ENCODE peak calls at places on chromosomes 7 and 10, in seven cellular contexts. W is T-helper 22 cell; R is amniotic stem cell; T is fibroblast of pulmonary artery; H is islet precursor cell; M is HL-60; F is CD8-positive, alpha-beta memory T cell. U is an unnamed sample.
A peak's percentile ranks its signal among the peaks of the same experiment; 100 is the strongest.

GRCh38 chr10:182441-183201 is 47.4 kb downstream of the ZMYND11 start:
- DNase-seq in M (no peak), W (no peak), H (no peak), T (peak; percentile 52), R (no peak), F (no peak), U (no peak)

GRCh38 chr10:103111031-103111917 is 81.8 kb downstream of the NT5C2 start:
- DNase-seq in R (no peak), T (peak; percentile 57), W (no peak), F (no peak), H (no peak), M (no peak), U (no peak)

GRCh38 chr7:18607025-18607424 is 111.5 kb downstream of the HDAC9 start:
- DNase-seq in H (no peak), W (no peak), T (peak; percentile 7), M (no peak), R (peak; percentile 20), F (no peak), U (no peak)

GRCh38 chr7:127844707-127845331 is 186.4 kb downstream of the LRRC4 start:
- DNase-seq in H (peak; percentile 69), M (peak; percentile 33), F (no peak), T (peak; percentile 49), R (no peak), W (no peak), U (peak; percentile 25)

GRCh38 chr10:11506247-11506789 is 105.1 kb downstream of the USP6NL start:
- DNase-seq in F (no peak), R (no peak), H (no peak), W (no peak), T (no peak), M (no peak), U (no peak)

GRCh38 chr7:117285821-117286220 is 37.0 kb downstream of the WNT2 start:
- DNase-seq in F (no peak), W (no peak), T (no peak), H (no peak), M (no peak), R (no peak), U (no peak)

GRCh38 chr10:31004611-31005193 is 27.0 kb downstream of the ZNF438 start:
- DNase-seq in R (peak; percentile 8), W (no peak), H (no peak), M (no peak), F (no peak), T (peak; percentile 95), U (no peak)

GRCh38 chr7:5077740-5078139 is 32.1 kb downstream of the RBAK start:
- DNase-seq in F (no peak), H (no peak), W (no peak), R (no peak), M (no peak), T (no peak), U (no peak)

GRCh38 chr10:84412482-84412881 is 84.1 kb downstream of the CCSER2 start:
- DNase-seq in W (no peak), T (no peak), R (no peak), H (no peak), F (no peak), M (no peak), U (no peak)